ENCODE peak calls at places on chromosomes 6 and 20, in nine cellular contexts. E is activated T-cell treated with anti-CD3 and anti-CD28 coated beads, Interleukin-2, amount 50 U/mL, for 72 hours; A is stimulated activated CD4-positive, alpha-beta T cell treated with anti-CD3 and anti-CD28 coated beads, Interleukin-1b, Interleukin-23, amount 100 ng/mL, for 4 hours; K is RWPE1; N is neural progenitor cell; Q is cardiac fibroblast; G is mesothelial cell of epicardium; Z is HFFc6; B is dermis microvascular lymphatic vessel endothelial cell. M is an unnamed sample.

GRCh38 chr6:2783188-2783957 is 18.2 kb downstream of the WRNIP1 start:
- DNase-seq in E (no peak), A (no peak), K (no peak), N (peak; percentile 30), Q (no peak), G (no peak), Z (no peak), B (peak; percentile 41), M (no peak)

GRCh38 chr20:36349384-36350170 is 43.4 kb downstream of the DLGAP4 start:
- DNase-seq in E (no peak), A (no peak), K (peak; percentile 97), N (no peak), Q (no peak), G (no peak), Z (peak; percentile 26), B (no peak), M (no peak)

GRCh38 chr6:87745966-87746721 is 44.1 kb upstream of the AKIRIN2 start:
- DNase-seq in E (no peak), A (no peak), K (no peak), N (no peak), Q (no peak), G (no peak), Z (no peak), B (no peak), M (no peak)

GRCh38 chr20:10297684-10298240 is 79.1 kb downstream of the SNAP25 start:
- DNase-seq in E (no peak), A (no peak), K (no peak), N (no peak), Q (peak; percentile 41), G (no peak), Z (no peak), B (no peak), M (no peak)

GRCh38 chr20:61956396-61957342 is 109.0 kb downstream of the TAF4 start:
- DNase-seq in E (no peak), A (no peak), K (no peak), N (no peak), Q (peak; percentile 60), G (peak; percentile 6), Z (no peak), B (no peak), M (no peak)

GRCh38 chr6:13614126-13614925 is 809 bp upstream of the NOL7 start:
- DNase-seq in E (peak; percentile 33), A (peak; percentile 40), K (peak; percentile 49), N (peak; percentile 73), Q (peak; percentile 55), G (no peak), Z (peak; percentile 14), B (no peak), M (no peak)

GRCh38 chr6:2416128-2416712 is 170.8 kb upstream of the GMDS start:
- DNase-seq in E (no peak), A (no peak), K (no peak), N (no peak), Q (no peak), G (no peak), Z (no peak), B (no peak), M (no peak)

GRCh38 chr6:6971369-6971768 is 136.4 kb upstream of the RREB1 start:
- DNase-seq in E (no peak), A (no peak), K (no peak), N (no peak), Q (no peak), G (no peak), Z (no peak), B (no peak), M (no peak)

M was measured in astrocyte of the cerebellum.